ENCODE peak calls at places on chromosomes 13 and 19, in five cellular contexts. Z is nephron progenitor cell; D is naive thymus-derived CD4-positive, alpha-beta T cell; C is HS-5; K is NCI-H1930. A is an unnamed sample.

GRCh38 chr19:17888260-17888659 is 16.5 kb downstream of the SLC5A5 start:
- DNase-seq in Z (no peak), D (no peak), C (no peak), K (no peak), A (no peak)

GRCh38 chr19:9362905-9363304 is at the start of gene ZNF177:
- DNase-seq in Z (no peak), D (no peak), C (no peak), K (peak; percentile 27), A (no peak)

GRCh38 chr13:50576156-50576555 is 267.3 kb downstream of the DLEU7 start:
- DNase-seq in Z (no peak), D (no peak), C (no peak), K (no peak), A (no peak)

GRCh38 chr13:20503088-20504083 is 22.3 kb downstream of the CRYL1 start:
- DNase-seq in Z (no peak), D (no peak), C (no peak), K (no peak), A (no peak)

GRCh38 chr19:3880471-3881271 is at the start of gene ATCAY:
- DNase-seq in Z (peak; percentile 52), D (no peak), C (no peak), K (peak; percentile 30), A (no peak)

GRCh38 chr13:39612023-39612637 is 9.1 kb upstream of the LHFPL6 start:
- DNase-seq in Z (peak; percentile 76), D (peak; percentile 38), C (no peak), K (peak; percentile 40), A (no peak)

GRCh38 chr19:50434525-50434924 is 1.8 kb downstream of the MYBPC2 start:
- DNase-seq in Z (peak; percentile 59), D (no peak), C (no peak), K (no peak), A (no peak)

GRCh38 chr13:93752506-93752905 is 525.9 kb downstream of the GPC6 start:
- DNase-seq in Z (no peak), D (no peak), C (no peak), K (no peak), A (no peak)

GRCh38 chr13:37617162-37617561 is 18.6 kb upstream of the POSTN start:
- DNase-seq in Z (no peak), D (no peak), C (peak; percentile 66), K (no peak), A (no peak)

GRCh38 chr13:38180100-38180499 is 169.6 kb upstream of the UFM1 start:
- DNase-seq in Z (no peak), D (no peak), C (peak; percentile 52), K (no peak), A (no peak)

GRCh38 chr13:114152831-114153371 is 20.5 kb upstream of the RASA3 start:
- DNase-seq in Z (no peak), D (no peak), C (no peak), K (no peak), A (no peak)

GRCh38 chr13:101307181-101307701 is 109.1 kb downstream of the NALCN start:
- DNase-seq in Z (no peak), D (no peak), C (no peak), K (no peak), A (no peak)

A was measured in cortex of kidney.